ENCODE peak calls at places on chromosomes 2 and 18, in six cellular contexts. One of them, this sample, is unnamed.

GRCh38 chr2:172101008-172101706 is 1.5 kb downstream of the DLX2 start:
- DNase-seq in RWPE1: no peak
- DNase-seq in Panc1: no peak
- DNase-seq in AG04450: no peak
- DNase-seq in progenitor cell of endocrine pancreas: no peak
- DNase-seq in endothelial cell: no peak
- DNase-seq in this sample: no peak

GRCh38 chr18:2958819-2959298 is 54.1 kb downstream of the LPIN2 start:
- DNase-seq in AG04450: no peak
- DNase-seq in progenitor cell of endocrine pancreas: no peak
- DNase-seq in Panc1: no peak
- DNase-seq in endothelial cell: no peak
- DNase-seq in RWPE1: no peak
- DNase-seq in this sample: no peak

GRCh38 chr2:136764397-136765255 is 719 bp upstream of the THSD7B start:
- DNase-seq in endothelial cell: peak; percentile 15
- DNase-seq in AG04450: no peak
- DNase-seq in RWPE1: peak; percentile 11
- DNase-seq in progenitor cell of endocrine pancreas: peak; percentile 31
- DNase-seq in Panc1: no peak
- DNase-seq in this sample: no peak

GRCh38 chr2:5493256-5493655 is 198.9 kb upstream of the SOX11 start:
- DNase-seq in AG04450: no peak
- DNase-seq in RWPE1: no peak
- DNase-seq in endothelial cell: no peak
- DNase-seq in progenitor cell of endocrine pancreas: no peak
- DNase-seq in Panc1: no peak
- DNase-seq in this sample: no peak

GRCh38 chr2:157443795-157444642 is at the start of gene CYTIP:
- DNase-seq in endothelial cell: no peak
- DNase-seq in AG04450: no peak
- DNase-seq in progenitor cell of endocrine pancreas: no peak
- DNase-seq in RWPE1: no peak
- DNase-seq in Panc1: no peak
- DNase-seq in this sample: no peak

GRCh38 chr2:138974651-138975050 is 194.5 kb upstream of the NXPH2 start:
- DNase-seq in progenitor cell of endocrine pancreas: no peak
- DNase-seq in endothelial cell: no peak
- DNase-seq in Panc1: no peak
- DNase-seq in RWPE1: no peak
- DNase-seq in AG04450: no peak
- DNase-seq in this sample: no peak

GRCh38 chr2:54470241-54470938 is 14.3 kb downstream of the SPTBN1 start:
- DNase-seq in AG04450: peak; percentile 24
- DNase-seq in progenitor cell of endocrine pancreas: no peak
- DNase-seq in endothelial cell: no peak
- DNase-seq in Panc1: no peak
- DNase-seq in RWPE1: no peak
- DNase-seq in this sample: no peak

GRCh38 chr2:239326831-239327535 is 73.8 kb downstream of the HDAC4 start:
- DNase-seq in progenitor cell of endocrine pancreas: no peak
- DNase-seq in Panc1: no peak
- DNase-seq in RWPE1: peak; percentile 20
- DNase-seq in endothelial cell: no peak
- DNase-seq in AG04450: no peak
- DNase-seq in this sample: no peak

GRCh38 chr2:215428060-215428910 is 7.6 kb downstream of the FN1 start:
- DNase-seq in AG04450: no peak
- DNase-seq in progenitor cell of endocrine pancreas: no peak
- DNase-seq in Panc1: no peak
- DNase-seq in endothelial cell: no peak
- DNase-seq in RWPE1: no peak
- DNase-seq in this sample: no peak

GRCh38 chr18:5073026-5073944 is 123.8 kb downstream of the AKAIN1 start:
- DNase-seq in progenitor cell of endocrine pancreas: no peak
- DNase-seq in RWPE1: peak; percentile 7
- DNase-seq in Panc1: peak; percentile 17
- DNase-seq in endothelial cell: peak; percentile 51
- DNase-seq in AG04450: no peak
- DNase-seq in this sample: no peak

GRCh38 chr2:85999131-85999831 is 106.4 kb downstream of the POLR1A start:
- DNase-seq in progenitor cell of endocrine pancreas: no peak
- DNase-seq in endothelial cell: no peak
- DNase-seq in AG04450: no peak
- DNase-seq in RWPE1: no peak
- DNase-seq in Panc1: no peak
- DNase-seq in this sample: no peak

GRCh38 chr18:40956213-40956612 is 998.8 kb upstream of the PIK3C3 start:
- DNase-seq in endothelial cell: no peak
- DNase-seq in progenitor cell of endocrine pancreas: no peak
- DNase-seq in Panc1: no peak
- DNase-seq in RWPE1: no peak
- DNase-seq in AG04450: no peak
- DNase-seq in this sample: no peak

GRCh38 chr18:40962784-40963183 is 992.2 kb upstream of the PIK3C3 start:
- DNase-seq in progenitor cell of endocrine pancreas: no peak
- DNase-seq in endothelial cell: no peak
- DNase-seq in Panc1: no peak
- DNase-seq in AG04450: no peak
- DNase-seq in RWPE1: no peak
- DNase-seq in this sample: no peak

GRCh38 chr18:40955351-40955750 is 999.7 kb upstream of the PIK3C3 start:
- DNase-seq in RWPE1: no peak
- DNase-seq in AG04450: no peak
- DNase-seq in progenitor cell of endocrine pancreas: no peak
- DNase-seq in endothelial cell: no peak
- DNase-seq in Panc1: no peak
- DNase-seq in this sample: no peak

GRCh38 chr18:40957533-40958070 is 997.4 kb upstream of the PIK3C3 start:
- DNase-seq in progenitor cell of endocrine pancreas: no peak
- DNase-seq in Panc1: no peak
- DNase-seq in endothelial cell: no peak
- DNase-seq in AG04450: peak; percentile 6
- DNase-seq in RWPE1: no peak
- DNase-seq in this sample: no peak
- TF ChIP-seq CTCF in progenitor cell of endocrine pancreas: no peak
- TF ChIP-seq CTCF in Panc1: no peak
- TF ChIP-seq CTCF in endothelial cell: no peak
- TF ChIP-seq CTCF in AG04450: peak; percentile 24
- TF ChIP-seq CTCF in RWPE1: no peak
- TF ChIP-seq CTCF in this sample: no peak

GRCh38 chr2:88626171-88627054 is 851 bp downstream of the EIF2AK3 start:
- DNase-seq in Panc1: no peak
- DNase-seq in progenitor cell of endocrine pancreas: peak; percentile 44
- DNase-seq in RWPE1: peak; percentile 19
- DNase-seq in AG04450: no peak
- DNase-seq in endothelial cell: peak; percentile 44
- DNase-seq in this sample: no peak

GRCh38 chr2:88628569-88628939 is 1.3 kb upstream of the EIF2AK3 start:
- DNase-seq in endothelial cell: no peak
- DNase-seq in Panc1: no peak
- DNase-seq in progenitor cell of endocrine pancreas: no peak
- DNase-seq in RWPE1: no peak
- DNase-seq in AG04450: no peak
- DNase-seq in this sample: no peak

GRCh38 chr2:88627856-88628568 is 748 bp upstream of the EIF2AK3 start:
- DNase-seq in AG04450: peak; percentile 83
- DNase-seq in endothelial cell: peak; percentile 71
- DNase-seq in Panc1: no peak
- DNase-seq in RWPE1: peak; percentile 49
- DNase-seq in progenitor cell of endocrine pancreas: peak; percentile 64
- DNase-seq in this sample: peak; percentile 86

GRCh38 chr2:88624477-88624876 is 2.8 kb downstream of the EIF2AK3 start:
- DNase-seq in Panc1: no peak
- DNase-seq in progenitor cell of endocrine pancreas: no peak
- DNase-seq in endothelial cell: no peak
- DNase-seq in AG04450: no peak
- DNase-seq in RWPE1: no peak
- DNase-seq in this sample: no peak

DNA sequence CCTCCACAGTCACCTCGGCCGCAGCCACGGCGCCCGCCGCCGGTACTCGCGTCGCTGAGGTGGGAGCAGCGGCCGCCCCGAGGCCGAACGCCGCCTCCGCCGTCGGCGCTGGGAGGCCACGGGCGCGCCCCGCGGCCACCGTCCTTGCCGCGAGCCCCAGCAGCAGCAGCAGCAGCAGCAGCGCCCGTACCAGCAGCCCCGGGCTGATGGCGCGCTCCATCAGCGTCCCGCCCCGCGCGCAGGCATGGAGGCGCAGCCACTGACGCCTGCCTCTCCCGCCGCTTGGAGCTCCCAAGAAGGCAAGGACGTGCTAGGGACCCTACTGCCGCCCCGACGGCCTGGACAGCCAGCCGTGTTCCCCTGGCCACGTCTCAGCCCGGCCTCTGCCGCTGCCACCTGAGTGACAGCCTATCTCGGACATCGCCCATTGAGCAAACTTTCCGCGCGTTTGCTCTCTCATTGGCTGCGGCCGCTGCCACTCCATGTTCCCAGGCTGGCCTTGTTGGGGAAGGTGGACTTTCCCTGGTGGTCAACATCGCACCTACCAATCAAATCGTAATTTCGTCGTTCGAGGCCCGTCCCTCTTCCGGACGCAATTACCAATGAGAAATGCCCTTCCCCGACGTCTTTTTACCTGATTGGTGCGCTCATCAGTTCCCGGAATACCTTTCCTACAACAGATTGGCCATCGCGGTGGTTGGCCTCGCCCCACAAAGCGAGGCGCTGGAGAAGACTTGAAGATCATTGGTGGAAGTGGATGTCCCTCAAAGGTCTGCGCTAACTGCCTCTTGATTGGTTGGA is at the start of gene EIF2AK3:
- DNase-seq in RWPE1: peak; percentile 100
- DNase-seq in Panc1: peak; percentile 100
- DNase-seq in AG04450: peak; percentile 100
- DNase-seq in progenitor cell of endocrine pancreas: peak; percentile 96
- DNase-seq in endothelial cell: peak; percentile 94
- DNase-seq in this sample: peak; percentile 98
- TF ChIP-seq CTCF in RWPE1: no peak
- TF ChIP-seq CTCF in Panc1: no peak
- TF ChIP-seq CTCF in AG04450: no peak
- TF ChIP-seq CTCF in progenitor cell of endocrine pancreas: no peak
- TF ChIP-seq CTCF in endothelial cell: peak; percentile 44
- TF ChIP-seq CTCF in this sample: no peak

DNA sequence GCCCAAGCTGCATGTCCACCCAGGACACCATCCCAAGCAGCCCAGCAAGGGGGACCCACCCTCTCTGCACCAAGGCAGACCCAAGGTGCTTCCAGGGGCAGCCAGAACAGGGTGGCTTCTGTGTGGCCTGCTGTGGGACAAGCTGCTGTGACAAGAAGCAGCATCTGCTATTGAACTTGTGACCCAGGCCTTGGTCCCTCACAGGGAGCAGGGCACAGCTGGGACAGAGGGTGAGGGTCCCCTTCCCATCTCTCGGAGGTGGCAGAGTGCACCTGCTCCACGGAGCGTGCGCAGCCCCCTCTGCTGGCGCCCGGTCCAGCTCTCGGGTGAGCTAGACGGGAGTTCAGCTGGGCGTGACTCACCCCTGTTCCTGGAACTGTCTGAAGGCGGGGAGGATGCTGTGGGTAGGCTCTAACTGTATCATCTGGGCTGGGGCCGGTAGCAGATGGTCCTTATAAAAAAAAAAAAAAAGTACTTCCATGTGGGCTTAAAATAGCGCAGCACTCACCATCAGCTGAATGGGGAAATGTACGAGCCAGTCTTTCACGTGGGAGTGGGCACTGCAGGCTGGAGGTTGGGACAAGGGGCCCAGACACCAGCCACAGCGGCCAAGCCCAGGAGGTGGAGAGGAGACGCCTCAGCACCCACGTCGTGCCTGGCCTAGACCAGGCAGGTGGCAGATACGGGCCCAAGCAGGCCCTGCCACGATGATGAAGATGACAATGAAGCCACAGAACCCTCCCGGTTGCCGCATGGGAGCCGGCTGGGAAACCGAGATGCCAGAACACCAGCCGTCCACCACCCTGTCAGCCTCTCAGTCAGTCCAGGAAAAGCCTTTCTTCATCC is 136.8 kb upstream of the ID2 start:
- DNase-seq in Panc1: no peak
- DNase-seq in RWPE1: no peak
- DNase-seq in endothelial cell: no peak
- DNase-seq in AG04450: peak; percentile 79
- DNase-seq in progenitor cell of endocrine pancreas: no peak
- DNase-seq in this sample: peak; percentile 34
- TF ChIP-seq CTCF in Panc1: no peak
- TF ChIP-seq CTCF in RWPE1: no peak
- TF ChIP-seq CTCF in endothelial cell: no peak
- TF ChIP-seq CTCF in AG04450: peak; percentile 47
- TF ChIP-seq CTCF in progenitor cell of endocrine pancreas: peak; percentile 20
- TF ChIP-seq CTCF in this sample: no peak

GRCh38 chr18:58528011-58528367 is 100.9 kb downstream of the ALPK2 start:
- DNase-seq in Panc1: no peak
- DNase-seq in RWPE1: no peak
- DNase-seq in AG04450: no peak
- DNase-seq in endothelial cell: no peak
- DNase-seq in progenitor cell of endocrine pancreas: no peak
- DNase-seq in this sample: no peak

GRCh38 chr18:58525928-58526424 is 102.9 kb downstream of the ALPK2 start:
- DNase-seq in endothelial cell: no peak
- DNase-seq in progenitor cell of endocrine pancreas: no peak
- DNase-seq in Panc1: no peak
- DNase-seq in AG04450: no peak
- DNase-seq in RWPE1: no peak
- DNase-seq in this sample: no peak

GRCh38 chr18:58527116-58528010 is 101.5 kb downstream of the ALPK2 start:
- DNase-seq in Panc1: no peak
- DNase-seq in RWPE1: no peak
- DNase-seq in progenitor cell of endocrine pancreas: no peak
- DNase-seq in endothelial cell: no peak
- DNase-seq in AG04450: no peak
- DNase-seq in this sample: no peak

GRCh38 chr18:58525517-58525916 is 103.4 kb downstream of the ALPK2 start:
- DNase-seq in AG04450: peak; percentile 18
- DNase-seq in RWPE1: no peak
- DNase-seq in endothelial cell: no peak
- DNase-seq in progenitor cell of endocrine pancreas: no peak
- DNase-seq in Panc1: no peak
- DNase-seq in this sample: no peak

DNA sequence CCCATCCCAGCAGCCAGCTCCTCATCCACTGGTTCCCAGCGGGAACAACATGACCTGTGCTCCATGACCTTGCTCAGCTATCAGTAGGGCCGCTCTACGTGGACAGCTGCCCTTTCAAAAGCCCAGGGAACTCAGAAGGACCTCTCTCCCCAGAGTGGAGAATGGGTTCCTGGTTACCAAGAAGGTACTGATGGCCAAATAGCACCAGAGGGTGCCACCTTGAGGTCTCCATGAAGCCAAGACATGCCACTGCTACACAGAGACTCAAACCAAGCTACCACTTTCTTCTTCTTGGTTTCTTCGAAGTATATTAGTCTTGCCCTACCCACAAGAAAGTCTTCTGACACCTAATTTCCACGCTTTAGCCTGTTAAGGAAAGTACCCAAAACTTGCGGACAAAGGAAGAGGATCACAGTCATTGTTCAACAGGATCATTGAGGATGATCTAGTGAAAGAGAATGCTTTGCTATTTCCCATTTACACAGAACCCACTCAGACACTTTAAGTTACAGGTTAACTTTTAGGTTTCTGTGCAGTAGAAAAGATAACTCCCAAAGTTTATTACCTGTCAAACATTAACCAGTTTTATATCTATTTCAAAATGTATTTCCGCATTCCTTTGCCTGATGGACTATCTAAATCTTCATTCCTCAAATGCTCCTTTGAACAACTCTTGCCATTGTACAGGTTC is 102.3 kb downstream of the ALPK2 start:
- DNase-seq in Panc1: no peak
- DNase-seq in progenitor cell of endocrine pancreas: no peak
- DNase-seq in AG04450: no peak
- DNase-seq in RWPE1: no peak
- DNase-seq in endothelial cell: no peak
- DNase-seq in this sample: no peak
- TF ChIP-seq CTCF in Panc1: no peak
- TF ChIP-seq CTCF in progenitor cell of endocrine pancreas: no peak
- TF ChIP-seq CTCF in AG04450: no peak
- TF ChIP-seq CTCF in RWPE1: no peak
- TF ChIP-seq CTCF in endothelial cell: no peak
- TF ChIP-seq CTCF in this sample: no peak